ENCODE peak calls at places on chromosomes 5 and 9, in six cellular contexts. M is effector memory CD4-positive, alpha-beta T cell; J is heart left ventricle; L is PC-3; X is adipocyte; Q is HL-60. T is an unnamed sample. For H3K27me3, the result is how much of the 10 kb centered on the place peaks cover.

GRCh38 chr9:68997676-68998075 is 16.2 kb downstream of the PRKACG start:
- DNase-seq in M (no peak), J (no peak), L (no peak), X (no peak), Q (no peak), T (no peak)

GRCh38 chr5:65482280-65482726 is 583 bp upstream of the ADAMTS6 start:
- DNase-seq in M (no peak), J (no peak), L (no peak), X (peak), Q (no peak), T (no peak)

GRCh38 chr5:13218518-13218917 is 726.0 kb downstream of the DNAH5 start:
- DNase-seq in M (no peak), J (no peak), L (peak), X (no peak), Q (no peak), T (no peak)

GRCh38 chr9:137724114-137724445 is 105.3 kb downstream of the EHMT1 start:
- DNase-seq in M (no peak), J (no peak), L (no peak), X (peak), Q (no peak), T (no peak)

GRCh38 chr9:105500108-105500766 is 52.4 kb downstream of the FSD1L start:
- DNase-seq in M (no peak), J (no peak), L (no peak), X (no peak), Q (peak), T (no peak)

GRCh38 chr5:112403069-112403468 is 16.0 kb downstream of the EPB41L4A start:
- DNase-seq in M (no peak), J (no peak), L (no peak), X (no peak), Q (no peak), T (no peak)

GRCh38 chr5:96528262-96528661 is 95.2 kb upstream of the PCSK1 start:
- DNase-seq in M (no peak), J (no peak), L (no peak), X (no peak), Q (no peak), T (no peak)

GRCh38 chr5:3022665-3023064 is 271.2 kb upstream of the IRX2 start:
- DNase-seq in M (no peak), J (no peak), L (no peak), X (no peak), Q (no peak), T (no peak)

DNA sequence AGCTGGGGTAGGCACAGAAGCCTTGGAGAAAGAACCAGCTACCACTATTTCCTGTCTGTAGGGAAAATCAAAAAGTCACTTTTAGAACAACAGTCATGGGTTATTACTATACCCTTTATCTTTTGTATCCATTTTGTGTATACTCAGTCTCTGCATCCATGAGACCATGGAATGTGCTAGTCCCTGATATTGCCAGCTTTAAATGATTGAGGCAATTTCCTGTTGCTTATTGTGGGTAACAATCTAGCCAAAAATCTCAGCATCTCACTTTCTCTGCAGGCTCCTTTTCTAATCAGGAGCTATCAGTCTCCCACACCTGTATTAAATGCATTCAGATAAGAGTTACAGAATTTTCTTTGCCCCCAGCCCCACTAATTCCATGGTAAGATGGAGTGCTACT is 968 bp upstream of the KDM3B start:
- DNase-seq in M (no peak), J (no peak), L (no peak), X (no peak), Q (no peak), T (no peak)
- H3K4me3 ChIP-seq in M (no peak), J (no peak), L (no peak), X (peak), Q (no peak), T (no peak)

GRCh38 chr5:59893061-59893435 is 478 bp downstream of the PDE4D start:
- DNase-seq in M (no peak), J (no peak), L (no peak), X (no peak), Q (no peak), T (peak)
- H3K27me3 ChIP-seq in M (under half), J (half or more), L (under half), X (under half), Q (under half), T (under half)

DNA sequence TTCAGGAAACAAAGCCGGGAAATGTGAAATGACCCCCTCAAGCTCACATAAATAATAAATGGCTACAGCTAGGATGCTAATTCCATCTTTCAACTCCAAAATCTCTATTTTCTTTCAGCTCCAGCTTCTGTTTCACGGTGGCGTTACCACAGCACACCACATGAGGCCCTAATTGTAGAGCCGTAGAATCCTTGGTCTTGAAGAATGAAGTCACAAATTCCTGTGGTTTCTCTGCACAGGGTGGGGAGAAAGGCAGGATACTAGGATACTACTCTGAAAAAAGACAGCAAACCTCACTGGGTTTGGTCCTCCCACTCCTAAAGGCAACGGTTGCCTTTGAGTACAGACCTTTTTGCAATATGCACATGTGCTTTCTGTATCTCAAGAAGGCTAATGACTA is 13.9 kb upstream of the RARS1 start:
- DNase-seq in M (no peak), J (no peak), L (peak), X (peak), Q (no peak), T (no peak)
- H3K4me3 ChIP-seq in M (no peak), J (no peak), L (no peak), X (no peak), Q (no peak), T (no peak)

DNA sequence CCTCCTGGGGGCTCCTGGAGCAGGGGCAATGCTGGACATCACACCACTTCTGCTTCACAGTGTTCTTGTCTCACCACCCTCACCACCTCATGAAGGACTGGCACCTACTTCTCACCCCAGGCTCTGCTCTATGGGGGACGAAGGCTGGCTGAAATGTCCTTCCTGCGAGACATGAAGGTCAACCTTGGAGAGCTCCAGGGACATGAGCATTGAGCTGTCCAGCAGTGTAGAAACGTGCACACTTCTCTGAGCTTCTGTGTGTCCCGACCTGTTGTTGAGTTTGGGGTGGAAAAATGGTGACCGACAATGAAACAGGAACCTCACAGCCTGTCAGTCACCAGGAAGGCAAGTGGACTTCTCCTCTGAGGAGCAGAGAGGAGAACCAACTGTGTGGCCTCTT is 68.6 kb upstream of the ADAMTS16 start:
- DNase-seq in M (no peak), J (no peak), L (no peak), X (no peak), Q (no peak), T (no peak)
- H3K27me3 ChIP-seq in M (under half), J (under half), L (half or more), X (half or more), Q (under half), T (under half)

DNA sequence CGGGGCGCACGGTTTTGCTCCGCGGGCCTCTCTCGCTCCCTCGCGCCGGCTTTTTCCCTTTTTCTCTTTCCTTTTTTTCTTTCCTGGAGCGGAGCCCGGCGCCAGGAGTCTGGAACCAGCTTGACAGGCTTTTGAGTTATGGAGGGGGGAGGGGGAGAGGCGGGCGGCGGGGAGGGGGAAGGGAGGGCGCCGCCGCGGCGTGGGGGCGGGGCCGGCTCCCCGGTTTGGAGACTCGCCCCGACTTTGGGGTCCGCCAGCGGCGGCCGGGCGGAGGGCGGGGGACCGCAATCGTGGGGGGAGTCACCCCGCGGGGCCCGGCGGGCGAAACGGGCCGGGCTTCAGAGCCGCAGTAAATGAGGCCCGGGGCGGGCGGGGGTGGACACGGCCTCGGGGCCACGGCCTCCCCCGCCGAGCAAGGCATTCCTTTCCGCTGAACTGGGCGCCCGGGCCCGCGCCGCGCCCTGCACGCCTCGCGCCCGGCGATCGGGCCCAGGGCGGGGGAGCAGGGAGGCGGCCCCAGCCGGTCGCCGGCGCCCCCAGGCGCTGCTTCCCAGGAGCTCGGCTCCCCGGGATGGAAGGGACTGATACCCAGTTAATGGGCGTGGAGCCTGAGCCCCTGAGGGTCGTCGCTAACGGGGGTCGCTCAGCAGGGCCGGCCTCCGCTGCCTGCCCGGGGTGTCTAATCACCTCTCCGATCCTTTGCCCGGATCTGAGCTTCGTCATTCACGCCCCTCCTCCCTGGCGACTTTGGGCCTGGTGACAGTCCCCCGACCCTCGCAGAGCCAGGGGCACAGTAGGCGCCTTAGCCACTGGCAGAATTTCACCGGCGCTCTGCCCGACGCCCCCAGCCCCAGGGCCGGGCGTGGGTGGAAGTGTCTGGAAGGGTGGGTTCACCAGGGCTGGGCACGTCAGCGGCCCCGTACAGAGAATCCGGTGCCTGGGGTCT is 138.1 kb downstream of the C9orf50 start:
- DNase-seq in M (no peak), J (peak), L (peak), X (peak), Q (no peak), T (peak)
- H3K4me3 ChIP-seq in M (peak), J (peak), L (peak), X (peak), Q (peak), T (peak)

DNA sequence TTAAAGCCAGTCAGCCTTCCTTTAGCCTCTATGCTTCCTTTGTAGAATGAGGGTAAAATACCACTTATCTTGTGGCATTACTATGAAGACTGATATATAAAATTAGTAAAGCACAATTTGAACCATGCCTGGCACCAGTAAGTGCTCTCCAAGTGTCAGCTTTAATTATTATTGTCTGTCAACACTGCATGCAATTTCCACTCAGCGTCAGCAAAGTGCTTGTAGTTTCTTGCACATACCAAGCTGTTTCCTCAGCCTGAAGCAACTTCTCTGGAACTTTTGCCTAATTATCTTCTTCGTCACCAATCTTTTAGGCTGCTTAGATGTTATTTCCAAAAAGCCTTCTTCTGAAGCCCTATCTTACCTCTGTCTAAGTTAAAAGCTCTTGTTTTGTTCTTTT is 177.3 kb downstream of the CDC42SE2 start:
- DNase-seq in M (no peak), J (no peak), L (no peak), X (peak), Q (no peak), T (no peak)
- H3K27me3 ChIP-seq in M (under half), J (under half), L (under half), X (under half), Q (under half), T (under half)

GRCh38 chr5:165460911-165461310 is 1955.5 kb downstream of the MAT2B start:
- DNase-seq in M (no peak), J (no peak), L (no peak), X (no peak), Q (no peak), T (no peak)
- H3K4me3 ChIP-seq in M (no peak), J (no peak), L (no peak), X (no peak), Q (no peak), T (no peak)

GRCh38 chr5:175681045-175681974 is 23.4 kb downstream of the HRH2 start:
- DNase-seq in M (no peak), J (peak), L (no peak), X (no peak), Q (no peak), T (peak)
- H3K27me3 ChIP-seq in M (under half), J (under half), L (half or more), X (under half), Q (under half), T (under half)

GRCh38 chr9:71765693-71766092 is 2.6 kb downstream of the CEMIP2 start:
- DNase-seq in M (no peak), J (no peak), L (peak), X (peak), Q (no peak), T (no peak)
- H3K4me3 ChIP-seq in M (peak), J (no peak), L (peak), X (peak), Q (no peak), T (no peak)